ENCODE peak calls at places on chromosomes 5 and 9, in four cellular contexts. Y is GM12878, W is HepG2, E is K562. P is an unnamed sample.
A peak's percentile ranks its signal among the peaks of the same experiment; 100 is the strongest.

GRCh38 chr9:16307626-16308195 is 562.8 kb downstream of the BNC2 start:
- DNase-seq in W (no peak), E (no peak), Y (no peak), P (no peak)

GRCh38 chr5:177438468-177438867 is 8.1 kb upstream of the PRR7 start:
- DNase-seq in W (no peak), E (no peak), Y (no peak), P (no peak)

GRCh38 chr5:139831624-139832023 is 36.0 kb downstream of the PSD2 start:
- DNase-seq in E (no peak), Y (no peak), W (no peak), P (no peak)

GRCh38 chr5:1363160-1363559 is 18.3 kb upstream of the CLPTM1L start:
- DNase-seq in E (no peak), Y (no peak), W (no peak), P (no peak)

GRCh38 chr5:172791291-172791690 is 20.3 kb upstream of the DUSP1 start:
- DNase-seq in Y (no peak), E (no peak), W (no peak), P (no peak)

GRCh38 chr5:95861221-95861857 is 38.8 kb upstream of the GLRX start:
- DNase-seq in Y (no peak), E (peak; percentile 50), W (peak; percentile 96), P (no peak)

GRCh38 chr5:178832618-178833201 is 27.0 kb upstream of the ZNF354B start:
- DNase-seq in Y (no peak), E (peak; percentile 67), W (no peak), P (peak; percentile 9)

GRCh38 chr5:141618030-141618803 is 583 bp downstream of the DIAPH1 start:
- DNase-seq in W (peak; percentile 63), Y (no peak), E (peak; percentile 87), P (peak; percentile 85)

GRCh38 chr5:51208291-51208690 is 175.0 kb upstream of the ISL1 start:
- DNase-seq in E (no peak), Y (no peak), W (peak; percentile 16), P (no peak)

GRCh38 chr5:62142351-62142750 is 163.7 kb upstream of the KIF2A start:
- DNase-seq in Y (no peak), W (no peak), E (no peak), P (no peak)

GRCh38 chr5:62138607-62139006 is 167.4 kb upstream of the KIF2A start:
- DNase-seq in W (no peak), E (no peak), Y (no peak), P (peak; percentile 66)

GRCh38 chr5:62144395-62145022 is 161.5 kb upstream of the KIF2A start:
- DNase-seq in Y (no peak), W (no peak), E (no peak), P (no peak)

GRCh38 chr5:62139741-62140140 is 166.3 kb upstream of the KIF2A start:
- DNase-seq in E (no peak), W (no peak), Y (no peak), P (no peak)

DNA sequence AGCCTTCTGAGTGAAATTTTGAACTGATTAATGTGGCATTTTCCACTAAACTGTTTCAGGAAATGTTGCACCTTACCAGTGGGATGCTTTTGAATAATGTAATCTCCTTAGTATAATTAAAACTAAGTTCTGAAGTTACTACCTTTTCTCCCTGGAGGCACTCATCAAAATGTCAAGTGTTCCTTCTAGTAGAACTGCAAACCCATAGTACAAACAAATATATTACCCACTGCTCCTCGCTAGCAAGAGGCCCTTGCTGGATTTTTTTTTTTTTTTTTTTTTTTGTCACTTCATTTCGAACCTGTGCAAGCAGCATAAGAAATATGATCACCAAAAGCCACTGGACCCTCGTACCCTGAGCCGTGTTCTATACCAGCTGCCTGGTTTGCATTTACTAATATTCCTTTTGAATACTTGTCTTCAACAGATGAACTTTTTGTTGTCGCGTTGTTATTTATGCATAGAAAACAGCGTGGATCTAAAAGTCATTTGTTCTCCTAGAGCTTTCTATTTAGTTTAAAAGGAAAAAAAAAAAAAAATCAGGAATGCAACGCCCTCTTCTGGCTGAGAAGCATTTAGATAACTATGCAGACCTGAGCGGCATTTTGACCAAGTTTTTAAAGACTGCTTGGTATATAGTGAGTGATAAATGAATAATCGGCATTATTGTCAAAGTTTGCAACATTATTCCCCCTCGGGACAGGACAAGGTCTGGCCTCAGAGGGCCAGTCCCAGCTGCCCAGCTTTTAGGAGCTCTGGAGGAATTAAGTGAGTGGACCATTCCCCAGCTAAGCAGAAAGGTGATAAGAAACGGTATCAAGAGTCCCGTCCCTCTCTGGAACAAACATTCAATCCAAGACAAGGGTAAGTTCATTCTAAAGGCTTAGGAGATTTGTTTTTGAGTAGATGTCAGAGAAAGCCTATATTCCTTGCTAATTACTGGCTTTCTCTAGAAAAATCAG is 162.5 kb upstream of the KIF2A start:
- DNase-seq in W (peak; percentile 13), E (peak; percentile 38), Y (no peak), P (peak; percentile 70)
- H3K4me2 ChIP-seq in W (peak overlapping the region; percentile 39), E (no peak overlapping the region), Y (no peak overlapping the region), P (no peak overlapping the region)

GRCh38 chr9:83623634-83623991 is 670 bp downstream of the IDNK start:
- DNase-seq in Y (no peak), E (peak; percentile 56), W (peak; percentile 46), P (no peak)
- TF ChIP-seq JUNB in Y (no peak), E (no peak), W (no peak), P (no peak)

GRCh38 chr5:107873877-107874276 is 203.1 kb upstream of the EFNA5 start:
- DNase-seq in Y (no peak), E (no peak), W (no peak), P (no peak)
- TF ChIP-seq CREB1 in Y (no peak), E (no peak), W (no peak), P (no peak)

DNA sequence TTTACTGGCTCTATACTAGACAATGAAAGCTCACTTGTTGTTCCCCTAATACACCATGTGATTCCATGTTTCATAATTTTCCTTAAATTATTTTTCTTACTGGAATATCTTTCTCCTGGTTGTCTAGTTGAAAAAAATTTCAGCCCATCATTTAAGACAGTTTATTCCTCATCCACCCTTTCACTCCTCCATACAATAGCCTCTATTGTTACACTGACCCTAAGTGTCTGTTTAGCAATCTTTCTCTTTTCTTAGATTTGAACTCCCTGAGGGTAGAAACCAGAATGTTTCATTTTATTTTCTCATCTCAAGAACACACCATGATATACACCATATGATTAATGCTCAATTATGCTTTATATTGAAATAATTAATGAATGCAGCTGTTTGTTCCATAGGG is 413.4 kb upstream of the ITGA1 start:
- DNase-seq in Y (no peak), E (no peak), W (no peak), P (no peak)
- H3K4me2 ChIP-seq in Y (no peak overlapping the region), E (no peak overlapping the region), W (no peak overlapping the region), P (no peak overlapping the region)